ENCODE peak calls at places on chromosomes 2 and 18, in six cellular contexts. Q, A, N, Z, D and X are unnamed samples.

GRCh38 chr2:31347788-31348187 is 66.8 kb downstream of the XDH start:
- DNase-seq in A (no peak), N (no peak), Q (no peak), Z (no peak), D (no peak), X (no peak)

GRCh38 chr18:60892441-60892840 is 440.8 kb upstream of the CDH20 start:
- DNase-seq in N (no peak), D (no peak), Q (no peak), Z (no peak), A (no peak), X (no peak)

GRCh38 chr18:58882681-58883080 is 18.0 kb downstream of the ZNF532 start:
- DNase-seq in D (no peak), Z (no peak), A (no peak), Q (no peak), N (no peak), X (no peak)

GRCh38 chr2:233852056-233852455 is 2.3 kb downstream of the HJURP start:
- DNase-seq in Q (no peak), Z (no peak), A (no peak), D (no peak), N (no peak), X (no peak)

GRCh38 chr2:42754021-42754775 is 9.7 kb downstream of the OXER1 start:
- DNase-seq in A (no peak), Z (no peak), N (no peak), D (no peak), Q (peak), X (no peak)

GRCh38 chr2:189157431-189157830 is 22.1 kb downstream of the COL5A2 start:
- DNase-seq in D (no peak), A (no peak), Q (no peak), N (no peak), Z (no peak), X (no peak)

GRCh38 chr2:191983186-191983585 is 136.3 kb upstream of the CAVIN2 start:
- DNase-seq in N (no peak), D (no peak), Z (no peak), Q (no peak), A (no peak), X (no peak)

GRCh38 chr18:50034029-50034428 is 160.9 kb downstream of the MYO5B start:
- DNase-seq in Q (no peak), D (no peak), A (no peak), Z (no peak), N (no peak), X (no peak)

GRCh38 chr2:120014231-120014990 is 1.5 kb downstream of the EPB41L5 start:
- DNase-seq in N (no peak), A (no peak), D (no peak), Q (no peak), Z (no peak), X (no peak)

GRCh38 chr18:63119647-63120046 is 199.9 kb downstream of the BCL2 start:
- DNase-seq in Z (peak), D (no peak), N (no peak), A (no peak), Q (no peak), X (no peak)

GRCh38 chr18:55384551-55385275 is 203.3 kb downstream of the TCF4 start:
- DNase-seq in A (no peak), Z (no peak), D (peak), N (no peak), Q (no peak), X (no peak)

GRCh38 chr18:9082763-9083510 is 19.6 kb upstream of the NDUFV2 start:
- DNase-seq in N (no peak), Q (peak), D (no peak), A (no peak), Z (no peak), X (no peak)

GRCh38 chr18:27202771-27203170 is 17.7 kb upstream of the CHST9 start:
- DNase-seq in A (no peak), Z (no peak), D (no peak), Q (no peak), N (no peak), X (no peak)

GRCh38 chr2:97740590-97741182 is 27.3 kb downstream of the ZAP70 start:
- DNase-seq in Z (peak), D (peak), Q (no peak), A (no peak), N (no peak), X (no peak)

GRCh38 chr2:62596061-62596658 is 90.2 kb upstream of the TMEM17 start:
- DNase-seq in Q (no peak), D (no peak), N (no peak), A (no peak), Z (no peak), X (no peak)

GRCh38 chr18:43031169-43031568 is 84.3 kb downstream of the RIT2 start:
- DNase-seq in Z (no peak), D (no peak), Q (no peak), A (no peak), N (no peak), X (no peak)

GRCh38 chr18:43029414-43029813 is 86.1 kb downstream of the RIT2 start:
- DNase-seq in Q (no peak), Z (no peak), N (no peak), D (no peak), A (no peak), X (no peak)

GRCh38 chr18:43034683-43035500 is 80.6 kb downstream of the RIT2 start:
- DNase-seq in Z (no peak), A (no peak), D (no peak), N (no peak), Q (no peak), X (no peak)
- TF ChIP-seq EP300 in Z (no peak), A (no peak), D (no peak), N (no peak), Q (no peak), X (no peak)

GRCh38 chr2:162099836-162100235 is 25.8 kb upstream of the DPP4 start:
- DNase-seq in Z (no peak), Q (no peak), D (no peak), N (no peak), A (no peak), X (no peak)
- TF ChIP-seq EP300 in Z (no peak), Q (no peak), D (no peak), N (no peak), A (no peak), X (no peak)

GRCh38 chr2:25131253-25131566 is 37.2 kb downstream of the POMC start:
- DNase-seq in Q (no peak), N (no peak), A (peak), D (no peak), Z (no peak), X (no peak)

GRCh38 chr2:25125189-25125588 is 43.2 kb downstream of the POMC start:
- DNase-seq in Q (no peak), A (no peak), D (no peak), Z (no peak), N (no peak), X (no peak)

GRCh38 chr2:25125949-25126348 is 42.4 kb downstream of the POMC start:
- DNase-seq in Q (no peak), A (no peak), D (no peak), Z (no peak), N (no peak), X (no peak)

GRCh38 chr2:25129901-25130520 is 38.4 kb downstream of the POMC start:
- DNase-seq in Z (no peak), Q (no peak), A (no peak), N (no peak), D (no peak), X (no peak)

DNA sequence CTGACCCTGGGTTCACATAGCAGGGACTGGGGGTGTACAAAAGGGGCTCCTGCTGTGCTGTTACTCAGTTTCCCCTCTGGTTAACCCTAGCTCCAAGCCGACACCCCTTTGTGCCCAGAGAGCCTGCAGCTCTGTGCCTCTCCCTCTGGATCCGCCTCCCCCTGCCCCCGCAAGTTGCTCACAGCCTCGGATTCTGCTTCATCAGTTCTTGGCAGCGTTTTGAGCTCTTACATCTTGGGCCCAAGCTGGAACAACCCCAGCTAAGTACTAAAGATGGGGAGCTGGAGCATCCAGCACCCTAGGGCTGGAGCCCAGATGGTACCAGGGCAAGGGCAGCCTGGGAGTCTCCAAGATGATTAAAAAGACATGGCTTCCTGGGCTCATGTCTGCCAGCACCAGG is 40.7 kb downstream of the POMC start:
- DNase-seq in N (no peak), Q (no peak), A (no peak), Z (no peak), D (no peak), X (no peak)
- TF ChIP-seq EP300 in N (no peak), Q (no peak), A (no peak), Z (no peak), D (no peak), X (no peak)

DNA sequence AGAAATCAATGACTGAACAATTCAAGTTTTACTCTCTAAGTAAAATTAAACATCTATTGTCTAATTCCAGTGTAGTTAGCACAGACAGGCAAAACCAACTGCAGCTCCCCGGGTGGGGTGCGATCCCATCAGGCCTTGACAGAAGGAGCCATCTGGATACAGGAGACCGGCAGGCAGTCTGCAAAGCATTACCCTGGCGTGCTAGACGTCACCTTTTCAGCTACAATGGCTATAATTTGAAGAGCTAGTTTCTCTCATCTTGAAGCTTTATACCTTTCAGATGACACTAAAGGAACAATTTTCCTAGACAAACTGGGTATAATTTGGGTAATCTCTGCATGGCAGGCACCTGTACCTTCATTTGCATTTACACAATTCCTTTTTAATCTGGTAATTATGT is 761.5 kb upstream of the SOX11 start:
- DNase-seq in D (no peak), A (no peak), Q (no peak), N (no peak), Z (no peak), X (no peak)
- TF ChIP-seq EP300 in D (no peak), A (no peak), Q (no peak), N (no peak), Z (no peak), X (no peak)

GRCh38 chr2:11576398-11576797 is 42.6 kb downstream of the GREB1 start:
- DNase-seq in N (no peak), Q (no peak), D (no peak), Z (no peak), A (no peak), X (no peak)

GRCh38 chr2:11574176-11575046 is 40.6 kb downstream of the GREB1 start:
- DNase-seq in D (no peak), Q (no peak), Z (no peak), A (no peak), N (peak), X (no peak)

GRCh38 chr2:11571170-11571569 is 37.3 kb downstream of the GREB1 start:
- DNase-seq in D (no peak), N (peak), Z (no peak), A (peak), Q (no peak), X (no peak)

GRCh38 chr2:11572996-11573395 is 39.2 kb downstream of the GREB1 start:
- DNase-seq in Z (no peak), N (peak), D (no peak), A (no peak), Q (no peak), X (no peak)

GRCh38 chr2:11573418-11574175 is 39.8 kb downstream of the GREB1 start:
- DNase-seq in Z (no peak), A (peak), N (peak), D (no peak), Q (no peak), X (no peak)
- TF ChIP-seq EP300 in Z (no peak), A (no peak), N (no peak), D (no peak), Q (no peak), X (no peak)

GRCh38 chr18:2627821-2628276 is 27.7 kb upstream of the SMCHD1 start:
- DNase-seq in N (no peak), Z (no peak), Q (no peak), D (no peak), A (no peak), X (no peak)
- TF ChIP-seq EP300 in N (no peak), Z (no peak), Q (no peak), D (no peak), A (no peak), X (no peak)

GRCh38 chr2:106032676-106033075 is 161.4 kb downstream of the UXS1 start:
- DNase-seq in N (no peak), Z (no peak), A (no peak), Q (no peak), D (no peak), X (no peak)
- TF ChIP-seq EP300 in N (no peak), Z (no peak), A (no peak), Q (no peak), D (no peak), X (no peak)

GRCh38 chr18:52370841-52371240 is 30.8 kb downstream of the DCC start:
- DNase-seq in D (no peak), A (no peak), N (no peak), Z (no peak), Q (no peak), X (no peak)

DNA sequence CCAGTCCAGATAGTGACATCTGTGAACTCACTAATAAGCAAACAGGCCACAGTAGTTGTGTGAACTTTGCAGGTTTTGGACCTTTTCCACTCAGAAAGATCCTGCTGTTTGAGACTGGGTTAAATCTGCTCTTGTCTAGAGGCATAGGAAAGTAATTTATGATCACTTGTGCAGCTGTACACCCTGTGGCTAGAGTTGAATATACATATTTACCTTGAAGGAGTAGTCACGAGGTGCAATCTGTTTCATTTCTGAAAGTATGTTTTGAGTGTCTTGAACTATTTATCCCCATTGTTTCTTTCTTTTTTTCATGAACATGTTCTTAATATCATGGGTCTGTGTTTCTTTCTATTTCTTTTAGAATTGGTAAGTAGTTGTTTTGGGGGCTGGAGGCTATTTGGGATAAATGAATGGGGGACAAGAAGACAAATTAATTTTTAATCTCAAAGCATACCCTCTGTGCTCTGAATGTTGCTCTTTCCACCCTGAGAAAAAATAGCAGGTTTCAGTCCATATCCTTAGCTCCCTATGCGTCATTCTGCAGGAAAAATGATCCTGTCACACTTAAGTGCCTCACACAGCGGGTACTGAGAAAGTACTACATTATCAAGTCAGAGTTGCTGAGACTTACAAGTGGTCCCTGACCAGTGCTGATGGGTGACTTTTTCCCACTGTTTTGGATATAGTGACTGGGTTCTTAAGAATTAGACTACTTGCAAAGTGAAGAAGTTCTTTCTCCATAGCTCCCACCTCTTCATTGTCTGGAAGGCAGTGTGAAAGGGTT is 28.2 kb downstream of the DCC start:
- DNase-seq in N (no peak), A (no peak), D (no peak), Z (no peak), Q (no peak), X (no peak)
- TF ChIP-seq EP300 in N (no peak), A (no peak), D (no peak), Z (no peak), Q (no peak), X (no peak)